ENCODE peak calls at places on chromosomes 6 and 20, in eight cellular contexts. One of them, this sample, is unnamed. For H3K9me3, the result is how much of the 10 kb centered on the place peaks cover.

GRCh38 chr6:38035478-38035877 is 216.0 kb downstream of the ZFAND3 start:
- DNase-seq in A549: no peak
- DNase-seq in transverse colon: no peak
- DNase-seq in ovary: no peak
- DNase-seq in SK-N-SH: no peak
- DNase-seq in HepG2: no peak
- DNase-seq in suprapubic skin: no peak
- DNase-seq in sigmoid colon: no peak
- DNase-seq in this sample: no peak

GRCh38 chr20:13009682-13010406 is 1.1 kb downstream of the SPTLC3 start:
- DNase-seq in A549: no peak
- DNase-seq in transverse colon: peak
- DNase-seq in ovary: peak
- DNase-seq in SK-N-SH: no peak
- DNase-seq in HepG2: peak
- DNase-seq in suprapubic skin: no peak
- DNase-seq in sigmoid colon: peak
- DNase-seq in this sample: no peak

GRCh38 chr6:135577059-135577538 is 79.6 kb upstream of the AHI1 start:
- DNase-seq in A549: no peak
- DNase-seq in transverse colon: no peak
- DNase-seq in ovary: no peak
- DNase-seq in SK-N-SH: no peak
- DNase-seq in HepG2: no peak
- DNase-seq in suprapubic skin: no peak
- DNase-seq in sigmoid colon: no peak
- DNase-seq in this sample: no peak

GRCh38 chr6:14711056-14711703 is 534.7 kb upstream of the JARID2 start:
- DNase-seq in A549: peak
- DNase-seq in transverse colon: peak
- DNase-seq in ovary: no peak
- DNase-seq in SK-N-SH: peak
- DNase-seq in HepG2: peak
- DNase-seq in suprapubic skin: no peak
- DNase-seq in sigmoid colon: no peak
- DNase-seq in this sample: no peak

GRCh38 chr6:92723390-92723931 is 695.9 kb downstream of the EPHA7 start:
- DNase-seq in A549: no peak
- DNase-seq in transverse colon: no peak
- DNase-seq in ovary: no peak
- DNase-seq in SK-N-SH: no peak
- DNase-seq in HepG2: no peak
- DNase-seq in suprapubic skin: peak
- DNase-seq in sigmoid colon: peak
- DNase-seq in this sample: no peak

GRCh38 chr20:58868795-58869194 is 16.3 kb downstream of the GNAS start:
- DNase-seq in A549: no peak
- DNase-seq in transverse colon: no peak
- DNase-seq in ovary: peak
- DNase-seq in SK-N-SH: no peak
- DNase-seq in HepG2: no peak
- DNase-seq in suprapubic skin: no peak
- DNase-seq in sigmoid colon: no peak
- DNase-seq in this sample: no peak

GRCh38 chr20:23641936-23642751 is 4.4 kb upstream of the CST3 start:
- DNase-seq in A549: no peak
- DNase-seq in transverse colon: no peak
- DNase-seq in ovary: no peak
- DNase-seq in SK-N-SH: no peak
- DNase-seq in HepG2: no peak
- DNase-seq in suprapubic skin: no peak
- DNase-seq in sigmoid colon: peak
- DNase-seq in this sample: no peak

GRCh38 chr6:134249412-134249758 is 68.5 kb downstream of the SGK1 start:
- DNase-seq in A549: no peak
- DNase-seq in transverse colon: no peak
- DNase-seq in ovary: peak
- DNase-seq in SK-N-SH: no peak
- DNase-seq in HepG2: no peak
- DNase-seq in suprapubic skin: no peak
- DNase-seq in sigmoid colon: no peak
- DNase-seq in this sample: no peak

GRCh38 chr20:35711588-35712209 is 12.5 kb downstream of the ROMO1 start:
- DNase-seq in A549: no peak
- DNase-seq in transverse colon: no peak
- DNase-seq in ovary: no peak
- DNase-seq in SK-N-SH: no peak
- DNase-seq in HepG2: no peak
- DNase-seq in suprapubic skin: no peak
- DNase-seq in sigmoid colon: no peak
- DNase-seq in this sample: no peak

GRCh38 chr6:20200761-20201160 is 11.5 kb downstream of the MBOAT1 start:
- DNase-seq in A549: peak
- DNase-seq in transverse colon: no peak
- DNase-seq in ovary: no peak
- DNase-seq in SK-N-SH: no peak
- DNase-seq in HepG2: no peak
- DNase-seq in suprapubic skin: no peak
- DNase-seq in sigmoid colon: no peak
- DNase-seq in this sample: no peak

GRCh38 chr6:42714098-42714761 is 8.2 kb downstream of the PRPH2 start:
- DNase-seq in A549: no peak
- DNase-seq in transverse colon: no peak
- DNase-seq in ovary: no peak
- DNase-seq in SK-N-SH: no peak
- DNase-seq in HepG2: no peak
- DNase-seq in suprapubic skin: no peak
- DNase-seq in sigmoid colon: no peak
- DNase-seq in this sample: no peak

GRCh38 chr6:44528716-44529115 is 141.2 kb downstream of the CDC5L start:
- DNase-seq in A549: no peak
- DNase-seq in transverse colon: no peak
- DNase-seq in ovary: no peak
- DNase-seq in SK-N-SH: no peak
- DNase-seq in HepG2: no peak
- DNase-seq in suprapubic skin: no peak
- DNase-seq in sigmoid colon: no peak
- DNase-seq in this sample: no peak

GRCh38 chr6:163793584-163793983 is 379.1 kb downstream of the QKI start:
- DNase-seq in A549: peak
- DNase-seq in transverse colon: no peak
- DNase-seq in ovary: no peak
- DNase-seq in SK-N-SH: no peak
- DNase-seq in HepG2: peak
- DNase-seq in suprapubic skin: no peak
- DNase-seq in sigmoid colon: no peak
- DNase-seq in this sample: no peak

GRCh38 chr6:136415351-136416005 is 125.8 kb upstream of the BCLAF1 start:
- DNase-seq in A549: no peak
- DNase-seq in transverse colon: no peak
- DNase-seq in ovary: no peak
- DNase-seq in SK-N-SH: no peak
- DNase-seq in HepG2: no peak
- DNase-seq in suprapubic skin: no peak
- DNase-seq in sigmoid colon: no peak
- DNase-seq in this sample: peak

DNA sequence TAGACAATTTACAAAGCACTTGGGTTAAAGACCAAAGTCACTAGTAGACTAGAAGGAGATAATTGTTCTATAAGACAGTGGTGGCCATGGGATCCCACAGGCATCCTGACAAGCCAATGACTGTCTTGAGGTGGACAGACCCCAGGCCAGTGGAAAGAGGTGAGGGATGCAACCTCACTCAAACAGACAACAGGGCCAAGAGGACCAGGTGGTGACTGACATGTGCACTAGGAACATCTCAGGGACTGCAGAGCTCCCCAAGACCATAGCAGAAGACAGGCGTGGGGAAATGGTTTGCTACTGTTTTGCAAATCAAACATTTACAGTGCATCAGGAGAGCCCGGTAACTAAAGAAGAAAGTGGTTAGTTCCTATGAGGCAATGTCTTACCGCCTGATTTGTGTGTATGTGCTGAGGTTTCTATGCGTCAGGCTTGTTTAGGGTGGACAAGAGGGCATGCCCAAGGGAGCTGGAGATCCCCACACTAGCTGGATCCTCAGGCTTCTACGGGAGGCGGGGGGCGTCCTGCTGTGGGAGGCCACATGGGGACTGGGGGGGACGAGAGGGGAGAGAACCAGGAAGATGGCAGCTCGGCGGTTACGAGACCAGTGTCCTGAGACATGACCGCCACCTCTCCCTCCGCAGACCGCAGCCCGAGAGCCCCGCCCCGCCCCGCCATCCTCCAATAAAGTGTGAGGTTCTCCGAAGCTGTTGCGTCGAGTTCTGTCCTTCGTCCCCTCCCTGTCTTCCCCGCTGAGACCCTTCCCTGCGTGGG is 623 bp upstream of the MRPS26 start:
- DNase-seq in A549: no peak
- DNase-seq in transverse colon: peak
- DNase-seq in ovary: no peak
- DNase-seq in SK-N-SH: peak
- DNase-seq in HepG2: no peak
- DNase-seq in suprapubic skin: peak
- DNase-seq in sigmoid colon: peak
- DNase-seq in this sample: peak
- TF ChIP-seq EP300 in A549: no peak
- TF ChIP-seq EP300 in transverse colon: no peak
- TF ChIP-seq EP300 in ovary: no peak
- TF ChIP-seq EP300 in SK-N-SH: no peak
- TF ChIP-seq EP300 in HepG2: no peak
- TF ChIP-seq EP300 in suprapubic skin: no peak
- TF ChIP-seq EP300 in sigmoid colon: no peak
- TF ChIP-seq EP300 in this sample: no peak

GRCh38 chr6:170024940-170025339 is 265.9 kb downstream of the DLL1 start:
- DNase-seq in A549: no peak
- DNase-seq in transverse colon: peak
- DNase-seq in ovary: peak
- DNase-seq in SK-N-SH: peak
- DNase-seq in HepG2: no peak
- DNase-seq in suprapubic skin: peak
- DNase-seq in sigmoid colon: peak
- DNase-seq in this sample: no peak

GRCh38 chr6:170023620-170024521 is 267.0 kb downstream of the DLL1 start:
- DNase-seq in A549: no peak
- DNase-seq in transverse colon: no peak
- DNase-seq in ovary: no peak
- DNase-seq in SK-N-SH: no peak
- DNase-seq in HepG2: no peak
- DNase-seq in suprapubic skin: peak
- DNase-seq in sigmoid colon: peak
- DNase-seq in this sample: no peak

GRCh38 chr6:170022291-170022722 is 268.6 kb downstream of the DLL1 start:
- DNase-seq in A549: no peak
- DNase-seq in transverse colon: no peak
- DNase-seq in ovary: no peak
- DNase-seq in SK-N-SH: no peak
- DNase-seq in HepG2: no peak
- DNase-seq in suprapubic skin: peak
- DNase-seq in sigmoid colon: peak
- DNase-seq in this sample: no peak

GRCh38 chr6:170021579-170021978 is 269.3 kb downstream of the DLL1 start:
- DNase-seq in A549: no peak
- DNase-seq in transverse colon: no peak
- DNase-seq in ovary: no peak
- DNase-seq in SK-N-SH: no peak
- DNase-seq in HepG2: no peak
- DNase-seq in suprapubic skin: peak
- DNase-seq in sigmoid colon: peak
- DNase-seq in this sample: no peak

GRCh38 chr6:170022827-170023619 is 267.9 kb downstream of the DLL1 start:
- DNase-seq in A549: no peak
- DNase-seq in transverse colon: no peak
- DNase-seq in ovary: no peak
- DNase-seq in SK-N-SH: no peak
- DNase-seq in HepG2: no peak
- DNase-seq in suprapubic skin: peak
- DNase-seq in sigmoid colon: peak
- DNase-seq in this sample: no peak
- H3K9me3 ChIP-seq in A549: under half
- H3K9me3 ChIP-seq in transverse colon: under half
- H3K9me3 ChIP-seq in ovary: under half
- H3K9me3 ChIP-seq in SK-N-SH: under half
- H3K9me3 ChIP-seq in HepG2: under half
- H3K9me3 ChIP-seq in suprapubic skin: under half
- H3K9me3 ChIP-seq in sigmoid colon: under half
- H3K9me3 ChIP-seq in this sample: under half

GRCh38 chr6:55562318-55562717 is 16.7 kb downstream of the HMGCLL1 start:
- DNase-seq in A549: no peak
- DNase-seq in transverse colon: no peak
- DNase-seq in ovary: no peak
- DNase-seq in SK-N-SH: no peak
- DNase-seq in HepG2: no peak
- DNase-seq in suprapubic skin: no peak
- DNase-seq in sigmoid colon: no peak
- DNase-seq in this sample: no peak

GRCh38 chr6:55569638-55570037 is 9.4 kb downstream of the HMGCLL1 start:
- DNase-seq in A549: no peak
- DNase-seq in transverse colon: no peak
- DNase-seq in ovary: no peak
- DNase-seq in SK-N-SH: no peak
- DNase-seq in HepG2: no peak
- DNase-seq in suprapubic skin: no peak
- DNase-seq in sigmoid colon: peak
- DNase-seq in this sample: no peak

GRCh38 chr6:55568779-55569439 is 10.1 kb downstream of the HMGCLL1 start:
- DNase-seq in A549: no peak
- DNase-seq in transverse colon: no peak
- DNase-seq in ovary: no peak
- DNase-seq in SK-N-SH: no peak
- DNase-seq in HepG2: no peak
- DNase-seq in suprapubic skin: no peak
- DNase-seq in sigmoid colon: no peak
- DNase-seq in this sample: no peak

GRCh38 chr6:55567558-55567957 is 11.4 kb downstream of the HMGCLL1 start:
- DNase-seq in A549: no peak
- DNase-seq in transverse colon: no peak
- DNase-seq in ovary: no peak
- DNase-seq in SK-N-SH: no peak
- DNase-seq in HepG2: no peak
- DNase-seq in suprapubic skin: no peak
- DNase-seq in sigmoid colon: no peak
- DNase-seq in this sample: no peak
- H3K27ac ChIP-seq in A549: no peak
- H3K27ac ChIP-seq in transverse colon: no peak
- H3K27ac ChIP-seq in ovary: no peak
- H3K27ac ChIP-seq in SK-N-SH: no peak
- H3K27ac ChIP-seq in HepG2: no peak
- H3K27ac ChIP-seq in suprapubic skin: no peak
- H3K27ac ChIP-seq in sigmoid colon: no peak
- H3K27ac ChIP-seq in this sample: no peak

GRCh38 chr20:38165089-38165965 is at the start of gene TGM2:
- DNase-seq in A549: peak
- DNase-seq in transverse colon: peak
- DNase-seq in ovary: peak
- DNase-seq in SK-N-SH: peak
- DNase-seq in HepG2: peak
- DNase-seq in suprapubic skin: no peak
- DNase-seq in sigmoid colon: peak
- DNase-seq in this sample: no peak
- TF ChIP-seq EP300 in A549: no peak
- TF ChIP-seq EP300 in transverse colon: no peak
- TF ChIP-seq EP300 in ovary: no peak
- TF ChIP-seq EP300 in SK-N-SH: no peak
- TF ChIP-seq EP300 in HepG2: peak
- TF ChIP-seq EP300 in suprapubic skin: no peak
- TF ChIP-seq EP300 in sigmoid colon: no peak
- TF ChIP-seq EP300 in this sample: no peak

GRCh38 chr6:106347219-106347618 is 13.3 kb upstream of the CRYBG1 start:
- DNase-seq in A549: no peak
- DNase-seq in transverse colon: no peak
- DNase-seq in ovary: no peak
- DNase-seq in SK-N-SH: no peak
- DNase-seq in HepG2: no peak
- DNase-seq in suprapubic skin: no peak
- DNase-seq in sigmoid colon: no peak
- DNase-seq in this sample: no peak
- H3K9me3 ChIP-seq in A549: under half
- H3K9me3 ChIP-seq in transverse colon: under half
- H3K9me3 ChIP-seq in ovary: under half
- H3K9me3 ChIP-seq in SK-N-SH: under half
- H3K9me3 ChIP-seq in HepG2: under half
- H3K9me3 ChIP-seq in suprapubic skin: under half
- H3K9me3 ChIP-seq in sigmoid colon: under half
- H3K9me3 ChIP-seq in this sample: under half

This sample was measured in tibial nerve.